ENCODE peak calls at places on chromosomes 6 and 20, in five cellular contexts. W is endothelial cell, K is WTC11, R is fibroblast of lung, J is tibial artery. V is an unnamed sample.

GRCh38 chr6:35040398-35040797 is 100.7 kb downstream of the TCP11 start:
- DNase-seq in W (no peak), K (no peak), R (no peak), J (no peak), V (no peak)

GRCh38 chr20:49569403-49570115 is 1.6 kb upstream of the PTGIS start:
- DNase-seq in W (no peak), K (no peak), R (peak), J (no peak), V (peak)

GRCh38 chr6:27132532-27133280 is 114.8 kb upstream of the PRSS16 start:
- DNase-seq in W (peak), K (peak), R (peak), J (peak), V (peak)

GRCh38 chr20:35006009-35006408 is 50.3 kb downstream of the MYH7B start:
- DNase-seq in W (no peak), K (peak), R (no peak), J (peak), V (no peak)

GRCh38 chr6:101114703-101115102 is 233.6 kb upstream of the ASCC3 start:
- DNase-seq in W (peak), K (no peak), R (peak), J (no peak), V (peak)

GRCh38 chr20:1062334-1063015 is 55.9 kb upstream of the PSMF1 start:
- DNase-seq in W (no peak), K (no peak), R (no peak), J (no peak), V (no peak)

GRCh38 chr6:10373642-10374359 is 41.1 kb downstream of the TFAP2A start:
- DNase-seq in W (no peak), K (no peak), R (peak), J (no peak), V (peak)

GRCh38 chr6:90678049-90678779 is 91.3 kb upstream of the MAP3K7 start:
- DNase-seq in W (no peak), K (no peak), R (no peak), J (no peak), V (no peak)

GRCh38 chr6:126886106-126886505 is 232.4 kb upstream of the RSPO3 start:
- DNase-seq in W (no peak), K (no peak), R (peak), J (no peak), V (peak)

GRCh38 chr6:105112577-105112976 is 67.2 kb downstream of the POPDC3 start:
- DNase-seq in W (no peak), K (no peak), R (no peak), J (no peak), V (no peak)
- TF ChIP-seq CTCF in W (no peak), K (no peak), R (no peak), J (no peak), V (peak)

GRCh38 chr6:31194271-31194834 is 23.9 kb upstream of the POU5F1 start:
- DNase-seq in W (no peak), K (no peak), R (no peak), J (no peak), V (no peak)

GRCh38 chr6:31187780-31188194 is 17.3 kb upstream of the POU5F1 start:
- DNase-seq in W (no peak), K (no peak), R (no peak), J (no peak), V (no peak)

GRCh38 chr6:31190488-31190887 is 20.0 kb upstream of the POU5F1 start:
- DNase-seq in W (no peak), K (no peak), R (no peak), J (no peak), V (no peak)

GRCh38 chr6:31197559-31198305 is 27.2 kb upstream of the POU5F1 start:
- DNase-seq in W (peak), K (peak), R (peak), J (peak), V (peak)

DNA sequence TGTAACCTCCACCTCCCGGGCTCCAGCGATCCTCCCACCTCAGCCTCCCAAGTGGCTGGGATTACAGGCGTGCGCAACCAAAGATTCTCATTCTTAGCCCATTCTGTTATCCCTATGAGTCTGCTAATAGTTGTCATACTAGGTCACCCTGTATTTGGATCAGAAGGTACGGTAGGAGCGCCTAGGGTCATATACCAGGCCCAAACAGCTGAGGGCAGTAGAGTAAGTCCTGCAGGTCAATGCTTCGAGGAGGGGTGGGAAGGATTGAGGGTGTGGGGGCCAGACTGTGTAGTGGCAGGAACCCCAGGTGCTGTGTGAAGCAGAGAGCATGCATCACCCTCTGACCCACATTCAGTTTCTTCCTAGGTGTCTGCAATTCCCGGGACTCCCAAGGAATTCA is 22.7 kb upstream of the POU5F1 start:
- DNase-seq in W (no peak), K (no peak), R (no peak), J (no peak), V (no peak)
- TF ChIP-seq CTCF in W (no peak), K (no peak), R (no peak), J (no peak), V (no peak)

GRCh38 chr6:123427008-123427407 is 209.7 kb downstream of the TRDN start:
- DNase-seq in W (no peak), K (no peak), R (no peak), J (no peak), V (no peak)
- TF ChIP-seq CTCF in W (no peak), K (no peak), R (no peak), J (no peak), V (no peak)

GRCh38 chr6:167091149-167092107 is 31.5 kb upstream of the CCR6 start:
- DNase-seq in W (no peak), K (no peak), R (no peak), J (no peak), V (no peak)

GRCh38 chr6:167087857-167088256 is 35.0 kb upstream of the CCR6 start:
- DNase-seq in W (no peak), K (no peak), R (no peak), J (no peak), V (no peak)

GRCh38 chr6:167092672-167093339 is 30.1 kb upstream of the CCR6 start:
- DNase-seq in W (no peak), K (no peak), R (no peak), J (no peak), V (no peak)

GRCh38 chr6:167089243-167090142 is 33.4 kb upstream of the CCR6 start:
- DNase-seq in W (no peak), K (no peak), R (no peak), J (no peak), V (no peak)

DNA sequence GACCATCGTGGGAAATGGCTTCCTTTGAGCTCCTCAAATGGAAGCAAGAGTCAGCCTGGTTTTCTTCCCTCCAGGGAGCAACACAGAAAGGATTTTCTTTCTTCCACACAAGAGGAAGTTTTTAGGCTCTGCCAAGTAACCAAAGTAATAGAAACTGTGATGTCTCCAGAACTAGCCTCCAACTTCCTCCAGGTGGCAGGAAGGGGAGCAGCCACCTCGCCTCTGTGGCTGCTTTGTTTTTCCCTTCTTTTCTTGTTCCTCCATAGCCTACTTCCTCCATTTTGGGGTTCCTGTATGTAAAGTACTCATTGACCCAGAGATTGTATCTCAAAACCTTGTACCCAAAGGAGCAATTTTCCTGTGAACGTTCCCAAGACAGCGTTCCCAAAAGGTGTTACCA is 32.7 kb upstream of the CCR6 start:
- DNase-seq in W (no peak), K (no peak), R (no peak), J (no peak), V (no peak)
- TF ChIP-seq CTCF in W (no peak), K (no peak), R (no peak), J (no peak), V (no peak)

GRCh38 chr20:39398656-39399055 is 436.5 kb downstream of the DHX35 start:
- DNase-seq in W (no peak), K (peak), R (no peak), J (no peak), V (no peak)
- TF ChIP-seq CTCF in W (no peak), K (no peak), R (no peak), J (no peak), V (no peak)